ENCODE peak calls at places on chromosomes 13 and 19, in four cellular contexts. E is astrocyte of the hippocampus; R is EH; O is activated naive CD4-positive, alpha-beta T cell treated with Interleukin-2 at 50 U/mL for 16 hours. A is an unnamed sample.

GRCh38 chr19:15332311-15332996 is at the start of gene BRD4:
- DNase-seq in E (peak; percentile 92), R (peak; percentile 59), O (peak; percentile 81), A (peak; percentile 57)

GRCh38 chr19:42544146-42544545 is 15.9 kb upstream of the CEACAM1 start:
- DNase-seq in E (no peak), R (no peak), O (no peak), A (no peak)

GRCh38 chr13:44243198-44243852 is 130.3 kb upstream of the SERP2 start:
- DNase-seq in E (peak; percentile 93), R (peak; percentile 60), O (no peak), A (peak; percentile 88)

GRCh38 chr13:30552567-30552966 is 65.2 kb upstream of the USPL1 start:
- DNase-seq in E (no peak), R (no peak), O (no peak), A (no peak)

GRCh38 chr13:28219408-28220099 is 81.2 kb downstream of the PAN3 start:
- DNase-seq in E (no peak), R (no peak), O (no peak), A (no peak)

GRCh38 chr13:23776698-23777570 is 112.3 kb downstream of the MIPEP start:
- DNase-seq in E (no peak), R (no peak), O (no peak), A (no peak)

GRCh38 chr13:43805071-43805468 is 18.3 kb upstream of the ENOX1 start:
- DNase-seq in E (peak; percentile 75), R (peak; percentile 86), O (peak; percentile 6), A (peak; percentile 56)

GRCh38 chr13:70568571-70568970 is 460.3 kb upstream of the KLHL1 start:
- DNase-seq in E (peak; percentile 71), R (peak; percentile 4), O (no peak), A (peak; percentile 43)

GRCh38 chr13:75757336-75757735 is 121.2 kb downstream of the LMO7 start:
- DNase-seq in E (no peak), R (no peak), O (no peak), A (no peak)

GRCh38 chr19:42199440-42200115 is 17.9 kb downstream of the DEDD2 start:
- DNase-seq in E (no peak), R (no peak), O (peak; percentile 47), A (no peak)

GRCh38 chr19:1949304-1950101 is 8.5 kb downstream of the CSNK1G2 start:
- DNase-seq in E (no peak), R (no peak), O (no peak), A (no peak)

GRCh38 chr13:84443463-84443862 is 561.2 kb upstream of the SLITRK1 start:
- DNase-seq in E (no peak), R (no peak), O (no peak), A (no peak)

GRCh38 chr19:18119243-18120105 is 21.9 kb downstream of the MAST3 start:
- DNase-seq in E (no peak), R (no peak), O (peak; percentile 69), A (no peak)

GRCh38 chr13:36907801-36908200 is 12.2 kb downstream of the SMAD9 start:
- DNase-seq in E (no peak), R (no peak), O (no peak), A (no peak)

GRCh38 chr13:85373322-85373721 is 425.9 kb downstream of the SLITRK6 start:
- DNase-seq in E (no peak), R (no peak), O (no peak), A (no peak)

GRCh38 chr13:26946675-26947342 is 186.2 kb upstream of the GPR12 start:
- DNase-seq in E (peak; percentile 51), R (peak; percentile 67), O (no peak), A (peak; percentile 74)

GRCh38 chr19:49687150-49687549 is 2.2 kb upstream of the ADM5 start:
- DNase-seq in E (no peak), R (no peak), O (no peak), A (no peak)

GRCh38 chr13:20525601-20526544 is at the start of gene CRYL1:
- DNase-seq in E (peak; percentile 85), R (peak; percentile 72), O (peak; percentile 78), A (peak; percentile 79)